ENCODE peak calls at places on chromosome 13, in seven cellular contexts. One of them, this sample, is unnamed.
A peak's percentile ranks its signal among the peaks of the same experiment; 100 is the strongest.

GRCh38 chr13:30033681-30034447 is 183.4 kb upstream of the UBL3 start:
- DNase-seq in astrocyte: peak; percentile 97
- DNase-seq in mammary epithelial cell: peak; percentile 66
- DNase-seq in K562: no peak
- DNase-seq in PC-3: peak; percentile 69
- DNase-seq in PC-9: no peak
- DNase-seq in GM23248: peak; percentile 96
- DNase-seq in this sample: peak; percentile 50

GRCh38 chr13:23160241-23161175 is 20.3 kb upstream of the SGCG start:
- DNase-seq in GM23248: peak; percentile 67
- DNase-seq in astrocyte: no peak
- DNase-seq in mammary epithelial cell: no peak
- DNase-seq in K562: no peak
- DNase-seq in PC-9: no peak
- DNase-seq in PC-3: peak; percentile 12
- DNase-seq in this sample: peak; percentile 47

GRCh38 chr13:34591801-34592454 is 350.1 kb upstream of the NBEA start:
- DNase-seq in PC-3: no peak
- DNase-seq in GM23248: no peak
- DNase-seq in astrocyte: peak; percentile 4
- DNase-seq in K562: no peak
- DNase-seq in PC-9: no peak
- DNase-seq in mammary epithelial cell: no peak
- DNase-seq in this sample: no peak

GRCh38 chr13:31970237-31970930 is 61.2 kb upstream of the FRY start:
- DNase-seq in PC-9: no peak
- DNase-seq in GM23248: peak; percentile 90
- DNase-seq in astrocyte: peak; percentile 74
- DNase-seq in mammary epithelial cell: peak; percentile 84
- DNase-seq in K562: no peak
- DNase-seq in PC-3: peak; percentile 21
- DNase-seq in this sample: no peak

GRCh38 chr13:70353096-70353495 is 244.8 kb upstream of the KLHL1 start:
- DNase-seq in K562: no peak
- DNase-seq in GM23248: no peak
- DNase-seq in astrocyte: no peak
- DNase-seq in PC-9: no peak
- DNase-seq in mammary epithelial cell: no peak
- DNase-seq in PC-3: peak; percentile 15
- DNase-seq in this sample: no peak

GRCh38 chr13:33256148-33256547 is 29.4 kb downstream of the STARD13 start:
- DNase-seq in K562: no peak
- DNase-seq in PC-3: no peak
- DNase-seq in GM23248: no peak
- DNase-seq in PC-9: no peak
- DNase-seq in mammary epithelial cell: no peak
- DNase-seq in astrocyte: no peak
- DNase-seq in this sample: no peak

GRCh38 chr13:87274209-87274819 is 396.9 kb upstream of the SLITRK5 start:
- DNase-seq in GM23248: peak; percentile 69
- DNase-seq in mammary epithelial cell: peak; percentile 26
- DNase-seq in PC-3: peak; percentile 69
- DNase-seq in PC-9: peak; percentile 32
- DNase-seq in K562: peak; percentile 39
- DNase-seq in astrocyte: peak; percentile 22
- DNase-seq in this sample: peak; percentile 79

GRCh38 chr13:106349080-106349841 is 186.2 kb downstream of the EFNB2 start:
- DNase-seq in GM23248: no peak
- DNase-seq in mammary epithelial cell: peak; percentile 90
- DNase-seq in K562: no peak
- DNase-seq in PC-3: peak; percentile 83
- DNase-seq in astrocyte: peak; percentile 57
- DNase-seq in PC-9: peak; percentile 59
- DNase-seq in this sample: peak; percentile 61

GRCh38 chr13:44747179-44747578 is 171.0 kb upstream of the TSC22D1 start:
- DNase-seq in GM23248: peak; percentile 4
- DNase-seq in astrocyte: no peak
- DNase-seq in mammary epithelial cell: no peak
- DNase-seq in K562: no peak
- DNase-seq in PC-9: no peak
- DNase-seq in PC-3: no peak
- DNase-seq in this sample: no peak

GRCh38 chr13:40485611-40486517 is 180.6 kb downstream of the FOXO1 start:
- DNase-seq in mammary epithelial cell: no peak
- DNase-seq in PC-3: no peak
- DNase-seq in GM23248: no peak
- DNase-seq in PC-9: no peak
- DNase-seq in K562: no peak
- DNase-seq in astrocyte: no peak
- DNase-seq in this sample: no peak

GRCh38 chr13:79226938-79227337 is 179.1 kb downstream of the RBM26 start:
- DNase-seq in K562: no peak
- DNase-seq in PC-9: no peak
- DNase-seq in GM23248: no peak
- DNase-seq in mammary epithelial cell: no peak
- DNase-seq in astrocyte: no peak
- DNase-seq in PC-3: no peak
- DNase-seq in this sample: no peak

DNA sequence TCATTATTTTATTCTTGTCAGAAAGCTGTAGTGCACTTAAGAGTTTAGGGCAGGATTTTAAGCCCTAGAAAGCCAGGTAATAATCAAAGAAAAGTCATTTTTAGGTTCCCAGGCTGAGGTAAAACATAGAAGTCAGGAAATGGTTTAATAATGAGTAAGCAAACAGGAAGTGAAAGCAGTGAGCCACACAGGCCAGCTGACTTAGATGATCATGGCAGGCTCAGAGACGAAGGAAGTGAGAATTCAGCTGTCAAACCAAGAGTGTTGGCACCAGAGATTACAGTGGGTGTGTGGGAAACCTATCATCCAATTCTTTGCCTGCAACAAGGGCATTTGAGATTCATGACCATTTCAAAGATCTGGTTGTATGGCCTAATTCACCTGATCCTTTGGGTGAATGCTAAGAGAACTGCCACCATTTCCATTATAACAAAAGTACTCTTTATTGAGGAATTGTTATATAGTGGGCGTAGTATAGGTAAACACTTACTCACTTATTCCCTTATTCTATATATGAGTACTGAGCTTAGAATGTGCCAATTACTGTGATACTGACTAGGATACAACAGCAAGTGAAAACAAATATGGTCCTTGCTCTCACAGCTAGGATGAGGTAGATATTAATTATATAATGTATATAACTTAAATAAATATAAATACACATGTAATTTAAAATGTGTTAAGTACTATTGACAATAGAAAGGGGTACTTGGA is 103.7 kb upstream of the EDNRB start:
- DNase-seq in K562: no peak
- DNase-seq in astrocyte: peak; percentile 60
- DNase-seq in PC-3: peak; percentile 59
- DNase-seq in GM23248: peak; percentile 65
- DNase-seq in PC-9: no peak
- DNase-seq in mammary epithelial cell: peak; percentile 60
- DNase-seq in this sample: no peak
- H3K27ac ChIP-seq in K562: no peak overlapping the region
- H3K27ac ChIP-seq in astrocyte: peak overlapping the region; percentile 30
- H3K27ac ChIP-seq in PC-3: peak overlapping the region; percentile 76
- H3K27ac ChIP-seq in GM23248: no peak overlapping the region
- H3K27ac ChIP-seq in PC-9: no peak overlapping the region
- H3K27ac ChIP-seq in mammary epithelial cell: peak overlapping the region; percentile 4
- H3K27ac ChIP-seq in this sample: no peak overlapping the region

DNA sequence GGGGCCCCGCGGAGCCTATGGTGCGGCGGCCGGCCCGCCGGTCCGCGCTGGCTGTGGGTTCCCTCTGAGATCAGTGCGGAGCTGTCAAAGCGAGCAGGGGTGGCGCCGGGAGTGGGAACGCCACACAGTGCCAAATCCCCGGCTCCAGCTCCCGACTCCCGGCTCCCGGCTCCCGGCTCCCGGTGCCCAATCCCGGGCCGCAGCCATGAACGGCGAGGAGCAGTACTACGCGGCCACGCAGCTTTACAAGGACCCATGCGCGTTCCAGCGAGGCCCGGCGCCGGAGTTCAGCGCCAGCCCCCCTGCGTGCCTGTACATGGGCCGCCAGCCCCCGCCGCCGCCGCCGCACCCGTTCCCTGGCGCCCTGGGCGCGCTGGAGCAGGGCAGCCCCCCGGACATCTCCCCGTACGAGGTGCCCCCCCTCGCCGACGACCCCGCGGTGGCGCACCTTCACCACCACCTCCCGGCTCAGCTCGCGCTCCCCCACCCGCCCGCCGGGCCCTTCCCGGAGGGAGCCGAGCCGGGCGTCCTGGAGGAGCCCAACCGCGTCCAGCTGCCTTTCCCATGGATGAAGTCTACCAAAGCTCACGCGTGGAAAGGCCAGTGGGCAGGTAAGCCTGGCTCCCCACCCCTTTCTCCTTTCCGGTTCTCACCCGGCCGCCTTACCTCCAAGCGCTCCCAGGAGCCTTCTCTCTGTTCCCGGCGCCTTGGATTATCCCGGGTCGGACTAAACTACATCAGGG is at the start of gene PDX1:
- DNase-seq in K562: peak; percentile 2
- DNase-seq in mammary epithelial cell: peak; percentile 46
- DNase-seq in PC-3: peak; percentile 37
- DNase-seq in PC-9: no peak
- DNase-seq in GM23248: peak; percentile 28
- DNase-seq in astrocyte: no peak
- DNase-seq in this sample: peak; percentile 77
- TF ChIP-seq EZH2 in K562: no peak
- TF ChIP-seq EZH2 in mammary epithelial cell: no peak
- TF ChIP-seq EZH2 in PC-3: no peak
- TF ChIP-seq EZH2 in PC-9: no peak
- TF ChIP-seq EZH2 in GM23248: no peak
- TF ChIP-seq EZH2 in astrocyte: peak; percentile 70
- TF ChIP-seq EZH2 in this sample: peak; percentile 43

DNA sequence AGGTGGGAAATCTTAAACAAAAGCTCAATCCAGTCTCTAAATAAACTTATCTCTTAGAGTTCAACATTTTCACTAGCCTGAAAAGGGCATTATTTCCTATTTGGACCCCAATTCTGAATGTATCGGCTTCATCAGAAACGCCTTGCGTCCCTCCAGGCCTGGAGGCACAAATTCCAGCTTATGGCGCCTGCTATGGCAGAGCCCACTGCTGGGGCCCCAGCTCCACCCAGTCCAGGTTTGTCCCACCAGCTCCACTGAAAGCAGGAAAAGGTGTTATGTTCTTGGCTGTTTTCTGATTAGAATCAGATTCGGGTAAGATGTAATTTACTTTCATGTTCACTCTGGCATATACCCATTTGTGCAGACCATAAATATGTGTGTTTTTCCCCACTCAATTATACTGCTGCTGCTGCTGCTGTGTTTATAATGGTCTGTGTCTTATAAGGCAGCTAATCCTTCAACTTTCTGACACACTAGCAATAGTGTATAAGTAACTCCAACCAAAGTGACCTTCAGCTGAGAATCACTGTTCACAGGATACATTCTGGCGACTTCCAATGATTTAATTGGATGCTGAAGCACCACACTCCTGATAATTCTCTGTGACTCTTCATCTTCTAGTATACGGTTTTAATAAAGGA is 6.4 kb downstream of the IRS2 start:
- DNase-seq in K562: no peak
- DNase-seq in GM23248: no peak
- DNase-seq in PC-3: no peak
- DNase-seq in astrocyte: no peak
- DNase-seq in PC-9: no peak
- DNase-seq in mammary epithelial cell: no peak
- DNase-seq in this sample: no peak
- H3K27ac ChIP-seq in K562: no peak overlapping the region
- H3K27ac ChIP-seq in GM23248: no peak overlapping the region
- H3K27ac ChIP-seq in PC-3: no peak overlapping the region
- H3K27ac ChIP-seq in astrocyte: no peak overlapping the region
- H3K27ac ChIP-seq in PC-9: peak overlapping the region; percentile 83
- H3K27ac ChIP-seq in mammary epithelial cell: peak overlapping the region; percentile 44
- H3K27ac ChIP-seq in this sample: peak overlapping the region; percentile 1

GRCh38 chr13:113973218-113974164 is at the start of gene C13orf46:
- DNase-seq in PC-3: no peak
- DNase-seq in K562: no peak
- DNase-seq in mammary epithelial cell: no peak
- DNase-seq in PC-9: no peak
- DNase-seq in GM23248: no peak
- DNase-seq in astrocyte: no peak
- DNase-seq in this sample: no peak
- TF ChIP-seq EZH2 in PC-3: no peak
- TF ChIP-seq EZH2 in K562: no peak
- TF ChIP-seq EZH2 in mammary epithelial cell: no peak
- TF ChIP-seq EZH2 in PC-9: no peak
- TF ChIP-seq EZH2 in GM23248: no peak
- TF ChIP-seq EZH2 in astrocyte: no peak
- TF ChIP-seq EZH2 in this sample: no peak

DNA sequence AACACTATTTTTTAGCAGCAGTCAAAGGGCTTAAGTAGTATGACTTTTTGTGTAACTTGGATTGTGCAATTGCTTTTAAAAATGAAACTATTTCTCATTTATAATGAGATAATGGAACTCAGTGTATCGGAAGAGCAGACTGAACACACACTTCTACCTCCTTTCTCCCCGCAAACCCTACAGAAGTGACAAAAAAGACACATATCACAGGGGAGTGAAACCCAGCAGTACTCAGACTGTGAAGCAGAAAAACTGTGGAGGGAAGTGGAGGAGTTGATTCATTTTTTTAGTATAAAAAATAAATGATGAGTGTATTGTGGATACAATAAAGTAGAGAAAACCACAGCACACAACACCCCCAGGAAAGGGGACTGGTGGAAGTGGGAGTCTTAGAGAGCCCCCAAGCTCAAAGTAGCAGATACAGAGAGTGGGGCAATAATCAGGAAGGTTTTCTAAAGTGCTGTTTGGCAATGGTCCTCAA is 9.7 kb downstream of the LPAR6 start:
- DNase-seq in PC-9: no peak
- DNase-seq in mammary epithelial cell: no peak
- DNase-seq in GM23248: peak; percentile 64
- DNase-seq in K562: no peak
- DNase-seq in PC-3: no peak
- DNase-seq in astrocyte: no peak
- DNase-seq in this sample: no peak
- H3K27ac ChIP-seq in PC-9: no peak overlapping the region
- H3K27ac ChIP-seq in mammary epithelial cell: peak overlapping the region; percentile 39
- H3K27ac ChIP-seq in GM23248: peak overlapping the region; percentile 91
- H3K27ac ChIP-seq in K562: no peak overlapping the region
- H3K27ac ChIP-seq in PC-3: no peak overlapping the region
- H3K27ac ChIP-seq in astrocyte: no peak overlapping the region
- H3K27ac ChIP-seq in this sample: no peak overlapping the region

GRCh38 chr13:50130686-50131051 is 115.4 kb downstream of the KCNRG start:
- DNase-seq in astrocyte: no peak
- DNase-seq in PC-3: peak; percentile 21
- DNase-seq in K562: no peak
- DNase-seq in GM23248: peak; percentile 79
- DNase-seq in PC-9: peak; percentile 24
- DNase-seq in mammary epithelial cell: no peak
- DNase-seq in this sample: peak; percentile 22
- TF ChIP-seq EZH2 in astrocyte: no peak
- TF ChIP-seq EZH2 in PC-3: no peak
- TF ChIP-seq EZH2 in K562: no peak
- TF ChIP-seq EZH2 in GM23248: no peak
- TF ChIP-seq EZH2 in PC-9: no peak
- TF ChIP-seq EZH2 in mammary epithelial cell: no peak
- TF ChIP-seq EZH2 in this sample: no peak

This sample was measured in hepatocyte.